ENCODE peak calls at places on chromosomes 1 and 21, in four cellular contexts. S, R, H and J are unnamed samples.

GRCh38 chr1:178849932-178850331 is 20.9 kb downstream of the ANGPTL1 start:
- DNase-seq in S (no peak), R (no peak), H (no peak), J (no peak)

GRCh38 chr1:56409112-56409691 is 170.2 kb downstream of the PLPP3 start:
- DNase-seq in S (peak), R (no peak), H (peak), J (no peak)

GRCh38 chr1:245234217-245235120 is 79.7 kb downstream of the KIF26B start:
- DNase-seq in S (no peak), R (peak), H (peak), J (no peak)

GRCh38 chr1:27097484-27097917 is 57.4 kb downstream of the SLC9A1 start:
- DNase-seq in S (peak), R (peak), H (peak), J (peak)

GRCh38 chr1:56973898-56974752 is 8.3 kb upstream of the C8B start:
- DNase-seq in S (no peak), R (no peak), H (no peak), J (peak)

GRCh38 chr1:22557341-22557950 is 5.8 kb upstream of the EPHA8 start:
- DNase-seq in S (no peak), R (no peak), H (no peak), J (no peak)

GRCh38 chr1:150765229-150765976 is at the start of gene CTSS:
- DNase-seq in S (no peak), R (peak), H (no peak), J (no peak)

GRCh38 chr1:36436820-36437219 is 13.4 kb downstream of the OSCP1 start:
- DNase-seq in S (no peak), R (peak), H (no peak), J (peak)

GRCh38 chr1:86687595-86687994 is 16.8 kb upstream of the SH3GLB1 start:
- DNase-seq in S (no peak), R (no peak), H (no peak), J (no peak)

GRCh38 chr21:44614161-44614631 is 2.3 kb downstream of the KRTAP10-8 start:
- DNase-seq in S (no peak), R (no peak), H (no peak), J (no peak)

GRCh38 chr1:243374412-243374811 is 118.6 kb downstream of the SDCCAG8 start:
- DNase-seq in S (no peak), R (no peak), H (no peak), J (no peak)

GRCh38 chr1:167820684-167821355 is 93.1 kb downstream of the ADCY10 start:
- DNase-seq in S (no peak), R (peak), H (no peak), J (no peak)

GRCh38 chr1:26721669-26722355 is 26.0 kb downstream of the ARID1A start:
- DNase-seq in S (no peak), R (no peak), H (no peak), J (no peak)

GRCh38 chr1:51792864-51793263 is 85.7 kb downstream of the NRDC start:
- DNase-seq in S (no peak), R (no peak), H (no peak), J (peak)

GRCh38 chr1:171674443-171675405 is 22.2 kb upstream of the MYOC start:
- DNase-seq in S (no peak), R (no peak), H (no peak), J (no peak)

GRCh38 chr1:31860576-31860975 is 44.8 kb upstream of the SPOCD1 start:
- DNase-seq in S (no peak), R (no peak), H (no peak), J (no peak)

GRCh38 chr1:32274646-32275340 is 17.1 kb upstream of the HDAC1 start:
- DNase-seq in S (no peak), R (no peak), H (no peak), J (no peak)

GRCh38 chr1:15386128-15386824 is 23.4 kb upstream of the EFHD2 start:
- DNase-seq in S (peak), R (no peak), H (no peak), J (no peak)

GRCh38 chr21:45581322-45581712 is 39.1 kb upstream of the SLC19A1 start:
- DNase-seq in S (no peak), R (no peak), H (no peak), J (no peak)

GRCh38 chr1:213123532-213123931 is 72.5 kb downstream of the RPS6KC1 start:
- DNase-seq in S (no peak), R (peak), H (no peak), J (peak)

GRCh38 chr1:161382214-161383019 is 14.7 kb upstream of the CFAP126 start:
- DNase-seq in S (no peak), R (peak), H (no peak), J (peak)

GRCh38 chr21:23009360-23009759 is 2011.2 kb downstream of the NCAM2 start:
- DNase-seq in S (no peak), R (no peak), H (no peak), J (no peak)

GRCh38 chr1:119878171-119878570 is 18.1 kb downstream of the ADAM30 start:
- DNase-seq in S (no peak), R (no peak), H (no peak), J (no peak)

GRCh38 chr1:1806890-1807289 is 28.6 kb upstream of the NADK start:
- DNase-seq in S (no peak), R (no peak), H (no peak), J (no peak)

GRCh38 chr1:151539321-151540020 is 638 bp upstream of the TUFT1 start:
- DNase-seq in S (peak), R (peak), H (no peak), J (peak)